ENCODE peak calls at places on chromosomes 11 and 22, in ten cellular contexts. K, J, T, R, G, U, B, D, C and V are unnamed samples.

GRCh38 chr11:93288079-93288478 is 42.5 kb upstream of the DEUP1 start:
- DNase-seq in K (no peak), J (no peak), T (no peak), R (no peak), G (no peak), U (no peak), B (no peak), D (no peak), C (no peak), V (no peak)

GRCh38 chr11:116229581-116229980 is 543.2 kb downstream of the BUD13 start:
- DNase-seq in K (no peak), J (no peak), T (no peak), R (no peak), G (no peak), U (no peak), B (no peak), D (no peak), C (no peak), V (no peak)

GRCh38 chr22:36378080-36378788 is 9.5 kb downstream of the MYH9 start:
- DNase-seq in K (no peak), J (no peak), T (no peak), R (no peak), G (no peak), U (no peak), B (no peak), D (no peak), C (no peak), V (no peak)

GRCh38 chr11:27514558-27514957 is 8.0 kb upstream of the LIN7C start:
- DNase-seq in K (no peak), J (no peak), T (no peak), R (no peak), G (peak; percentile 68), U (no peak), B (no peak), D (peak; percentile 55), C (peak; percentile 25), V (no peak)

GRCh38 chr11:125001073-125001764 is 47.2 kb downstream of the CCDC15 start:
- DNase-seq in K (no peak), J (no peak), T (no peak), R (no peak), G (no peak), U (no peak), B (no peak), D (peak; percentile 37), C (no peak), V (no peak)

GRCh38 chr11:216081-216974 is 8.8 kb downstream of the RIC8A start:
- DNase-seq in K (no peak), J (no peak), T (no peak), R (no peak), G (no peak), U (no peak), B (peak; percentile 50), D (no peak), C (no peak), V (no peak)

GRCh38 chr11:109338131-109338530 is 83.9 kb upstream of the C11orf87 start:
- DNase-seq in K (no peak), J (no peak), T (no peak), R (no peak), G (no peak), U (no peak), B (no peak), D (no peak), C (no peak), V (no peak)

GRCh38 chr11:72573380-72573949 is 100.8 kb downstream of the PDE2A start:
- DNase-seq in K (peak; percentile 23), J (no peak), T (no peak), R (peak; percentile 22), G (no peak), U (no peak), B (peak; percentile 54), D (peak; percentile 11), C (peak; percentile 28), V (no peak)

GRCh38 chr22:47783433-47784366 is 1021.2 kb downstream of the TBC1D22A start:
- DNase-seq in K (no peak), J (no peak), T (no peak), R (no peak), G (no peak), U (no peak), B (no peak), D (no peak), C (no peak), V (no peak)

GRCh38 chr22:50136431-50137047 is 34.0 kb upstream of the PANX2 start:
- DNase-seq in K (no peak), J (no peak), T (no peak), R (no peak), G (no peak), U (no peak), B (no peak), D (no peak), C (no peak), V (no peak)

GRCh38 chr11:62208785-62209144 is 292 bp downstream of the SCGB2A1 start:
- DNase-seq in K (no peak), J (no peak), T (no peak), R (no peak), G (no peak), U (no peak), B (no peak), D (no peak), C (no peak), V (no peak)

GRCh38 chr11:76371170-76371569 is 9.8 kb downstream of the THAP12 start:
- DNase-seq in K (peak; percentile 28), J (no peak), T (no peak), R (no peak), G (no peak), U (no peak), B (no peak), D (peak; percentile 94), C (peak; percentile 40), V (no peak)

GRCh38 chr11:85685131-85685819 is 720 bp downstream of the CCDC89 start:
- DNase-seq in K (no peak), J (no peak), T (peak; percentile 28), R (no peak), G (peak; percentile 46), U (no peak), B (no peak), D (peak; percentile 68), C (no peak), V (peak; percentile 71)

GRCh38 chr11:126415128-126415527 is 59.6 kb downstream of the ST3GAL4 start:
- DNase-seq in K (no peak), J (peak; percentile 87), T (peak; percentile 90), R (peak; percentile 78), G (peak; percentile 88), U (no peak), B (peak; percentile 87), D (peak; percentile 69), C (peak; percentile 66), V (peak; percentile 98)

GRCh38 chr11:92776676-92777075 is 192.8 kb upstream of the MTNR1B start:
- DNase-seq in K (no peak), J (no peak), T (no peak), R (no peak), G (peak; percentile 59), U (no peak), B (no peak), D (no peak), C (no peak), V (no peak)

GRCh38 chr22:24894220-24894975 is 52.1 kb downstream of the LHFPL7 start:
- DNase-seq in K (peak; percentile 89), J (peak; percentile 73), T (peak; percentile 84), R (peak; percentile 87), G (peak; percentile 88), U (peak; percentile 94), B (peak; percentile 84), D (peak; percentile 68), C (peak; percentile 98), V (peak; percentile 85)

GRCh38 chr11:58963551-58964075 is 24.3 kb downstream of the GLYATL1 start:
- DNase-seq in K (no peak), J (no peak), T (no peak), R (no peak), G (no peak), U (peak; percentile 69), B (no peak), D (peak; percentile 59), C (peak; percentile 60), V (no peak)

GRCh38 chr22:38738475-38739070 is 17.2 kb downstream of the SUN2 start:
- DNase-seq in K (no peak), J (no peak), T (no peak), R (no peak), G (peak; percentile 18), U (peak; percentile 47), B (no peak), D (no peak), C (no peak), V (no peak)
- TF ChIP-seq POLR2A in K (no peak), J (no peak), T (no peak), R (no peak), G (no peak), U (no peak), B (no peak), D (no peak), C (no peak), V (no peak)

GRCh38 chr11:131910491-131911387 is 540.3 kb downstream of the NTM start:
- DNase-seq in K (no peak), J (no peak), T (no peak), R (no peak), G (no peak), U (no peak), B (no peak), D (peak; percentile 43), C (no peak), V (no peak)
- H3K4me3 ChIP-seq in K (no peak overlapping the region), J (peak overlapping the region; percentile 63), T (no peak overlapping the region), R (peak overlapping the region; percentile 30), G (peak overlapping the region; percentile 47), U (no peak overlapping the region), B (peak overlapping the region; percentile 43), D (peak overlapping the region; percentile 72), C (no peak overlapping the region), V (no peak overlapping the region)

GRCh38 chr11:130449996-130450419 is 1.6 kb downstream of the ADAMTS15 start:
- DNase-seq in K (no peak), J (peak; percentile 83), T (peak; percentile 75), R (peak; percentile 77), G (peak; percentile 94), U (no peak), B (peak; percentile 85), D (peak; percentile 82), C (peak; percentile 38), V (peak; percentile 78)
- TF ChIP-seq POLR2A in K (no peak), J (peak; percentile 55), T (peak; percentile 29), R (peak; percentile 20), G (peak; percentile 62), U (no peak), B (no peak), D (no peak), C (no peak), V (no peak)

DNA sequence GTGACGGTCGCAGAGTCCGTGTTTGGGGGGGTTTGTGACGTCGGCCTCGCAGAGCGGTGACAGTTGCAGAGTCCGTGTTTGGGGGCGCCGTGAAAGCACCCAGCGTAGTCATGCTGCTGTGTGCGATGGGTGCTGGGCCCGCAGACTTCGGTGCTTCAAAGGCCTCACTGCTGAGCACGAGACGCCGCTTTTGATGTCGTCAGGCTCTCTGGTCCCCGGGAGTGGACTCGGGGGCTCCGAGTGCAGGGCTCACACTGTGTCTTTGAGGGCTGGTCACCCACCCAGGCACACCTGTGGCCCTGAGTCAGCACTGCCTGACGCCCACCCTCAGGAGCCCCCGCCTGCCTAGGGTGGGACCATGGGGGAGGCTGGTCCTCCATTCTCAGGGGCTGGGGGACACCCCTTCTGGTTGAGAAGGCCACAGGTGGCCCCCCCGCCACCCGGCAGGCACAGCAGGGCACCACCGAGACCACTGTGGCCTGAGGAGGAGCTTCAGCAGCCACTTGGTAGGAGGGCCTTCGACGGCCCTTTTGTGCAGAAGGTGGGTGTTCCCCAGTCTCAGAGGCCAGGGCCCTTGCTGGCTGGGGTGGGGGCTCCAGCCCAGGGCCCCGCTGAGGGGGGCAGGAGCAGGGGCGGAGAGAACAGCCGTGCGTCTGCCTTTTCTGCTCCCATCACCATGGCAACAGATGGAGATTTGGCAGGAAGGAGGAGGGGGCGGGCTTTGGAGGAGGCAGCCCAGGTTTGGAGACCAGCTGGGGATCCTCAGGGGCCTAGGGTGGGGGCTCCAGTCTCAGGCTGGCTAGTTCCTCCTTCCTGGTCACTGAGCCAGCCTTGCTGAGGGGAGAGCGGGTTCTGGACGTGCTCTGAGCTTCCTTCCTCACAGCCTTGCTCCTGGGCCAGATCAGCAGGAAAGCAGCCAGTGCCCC is 20.9 kb downstream of the BRSK2 start:
- DNase-seq in K (no peak), J (no peak), T (no peak), R (no peak), G (no peak), U (no peak), B (no peak), D (no peak), C (peak; percentile 82), V (no peak)
- H3K4me3 ChIP-seq in K (no peak overlapping the region), J (no peak overlapping the region), T (no peak overlapping the region), R (no peak overlapping the region), G (no peak overlapping the region), U (no peak overlapping the region), B (no peak overlapping the region), D (no peak overlapping the region), C (peak overlapping the region; percentile 31), V (no peak overlapping the region)